ENCODE peak calls at places on chromosomes 1 and 21, in seven cellular contexts. O is K562, L is HCT116, P is GM12878, J is HepG2, A is H1, Z is SK-N-SH. W is an unnamed sample.

GRCh38 chr1:240100351-240100750 is 8.7 kb downstream of the FMN2 start:
- DNase-seq in L (no peak), A (no peak), Z (no peak), P (no peak), J (no peak), O (no peak), W (no peak)

GRCh38 chr1:59032221-59032620 is 248.4 kb upstream of the JUN start:
- DNase-seq in A (no peak), P (no peak), L (no peak), J (no peak), Z (no peak), O (no peak), W (no peak)

GRCh38 chr21:42214921-42215320 is 4.0 kb upstream of the ABCG1 start:
- DNase-seq in O (no peak), J (no peak), Z (no peak), L (no peak), A (no peak), P (no peak), W (no peak)

GRCh38 chr1:3022976-3023375 is 1.7 kb downstream of the ACTRT2 start:
- DNase-seq in L (no peak), J (no peak), Z (no peak), O (no peak), A (no peak), P (no peak), W (no peak)

GRCh38 chr1:81187636-81188035 is 613.1 kb upstream of the ADGRL2 start:
- DNase-seq in L (no peak), Z (no peak), A (no peak), P (no peak), J (no peak), O (no peak), W (no peak)

GRCh38 chr1:167178831-167179230 is 41.9 kb upstream of the POU2F1 start:
- DNase-seq in P (no peak), J (no peak), O (no peak), Z (no peak), A (no peak), L (no peak), W (no peak)

GRCh38 chr1:221824025-221824424 is 82.1 kb upstream of the DUSP10 start:
- DNase-seq in O (no peak), L (no peak), Z (no peak), P (no peak), J (no peak), A (no peak), W (no peak)

GRCh38 chr1:61285371-61285885 is 203.1 kb downstream of the NFIA start:
- DNase-seq in J (no peak), O (no peak), Z (no peak), P (no peak), L (no peak), A (no peak), W (peak)

GRCh38 chr1:200336111-200336845 is 73.6 kb downstream of the ZNF281 start:
- DNase-seq in O (no peak), A (no peak), P (no peak), L (no peak), Z (no peak), J (peak), W (peak)

GRCh38 chr1:26289158-26290059 is 9.5 kb downstream of the SH3BGRL3 start:
- DNase-seq in A (no peak), O (no peak), J (no peak), L (no peak), P (no peak), Z (no peak), W (no peak)

GRCh38 chr1:77538956-77539509 is 143.4 kb downstream of the ZZZ3 start:
- DNase-seq in O (no peak), Z (no peak), J (peak), A (no peak), P (no peak), L (no peak), W (no peak)

GRCh38 chr1:167221126-167221803 is 579 bp downstream of the POU2F1 start:
- DNase-seq in J (no peak), L (no peak), Z (peak), A (peak), P (no peak), O (no peak), W (no peak)

GRCh38 chr1:95309031-95309459 is 75.0 kb downstream of the RWDD3 start:
- DNase-seq in J (peak), A (no peak), L (peak), Z (peak), O (peak), P (no peak), W (peak)

GRCh38 chr1:12414444-12415238 is 184.8 kb downstream of the VPS13D start:
- DNase-seq in J (no peak), A (no peak), L (no peak), P (no peak), O (no peak), Z (no peak), W (no peak)

GRCh38 chr1:12413664-12414410 is 184.0 kb downstream of the VPS13D start:
- DNase-seq in P (no peak), O (no peak), J (no peak), L (no peak), Z (no peak), A (no peak), W (no peak)

GRCh38 chr1:12416101-12416500 is 186.3 kb downstream of the VPS13D start:
- DNase-seq in P (no peak), Z (no peak), L (no peak), J (no peak), O (no peak), A (no peak), W (no peak)

GRCh38 chr1:12417389-12417788 is 187.6 kb downstream of the VPS13D start:
- DNase-seq in J (no peak), O (no peak), L (no peak), A (no peak), P (no peak), Z (no peak), W (no peak)

DNA sequence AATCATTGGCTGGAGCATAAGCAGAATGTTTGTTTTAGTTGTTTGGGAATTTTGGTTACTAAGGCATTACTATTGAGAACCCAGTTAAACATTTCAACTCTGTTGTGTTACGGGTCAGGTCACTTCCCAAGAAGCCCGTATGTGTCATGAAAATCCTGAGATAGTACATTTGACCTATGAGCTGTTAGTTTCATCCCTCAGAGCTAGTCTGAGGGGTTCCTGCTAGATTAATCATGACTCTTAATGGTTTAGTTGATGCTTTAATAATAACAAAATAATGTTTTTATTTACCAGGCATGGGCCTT is 185.4 kb downstream of the VPS13D start:
- DNase-seq in L (no peak), O (no peak), J (no peak), Z (no peak), P (no peak), A (no peak), W (no peak)
- TF ChIP-seq JUND in L (no peak), O (no peak), J (no peak), Z (no peak), P (no peak), A (no peak), W (no peak)

DNA sequence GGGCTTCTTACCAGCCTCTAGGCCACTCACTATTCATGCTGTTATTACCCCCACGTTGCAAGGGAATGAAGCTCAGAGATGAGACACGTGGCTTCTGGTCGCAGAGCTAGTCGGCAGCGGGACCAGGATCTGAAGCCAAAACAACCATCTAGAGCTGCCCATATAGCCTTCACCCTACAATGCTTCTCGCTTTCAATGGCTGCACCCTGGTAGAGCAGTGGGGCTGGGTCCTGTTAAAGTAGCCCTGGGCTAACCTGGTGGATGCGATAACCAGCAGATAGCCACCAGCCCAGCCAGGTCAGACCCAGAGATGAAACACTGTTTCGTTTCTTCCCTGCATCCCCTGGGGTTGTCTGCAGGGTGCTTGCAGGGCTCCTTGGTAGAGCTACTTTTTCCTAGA is 396.3 kb upstream of the VAMP3 start:
- DNase-seq in Z (no peak), J (no peak), L (no peak), P (no peak), O (no peak), A (no peak), W (no peak)
- TF ChIP-seq JUND in Z (no peak), J (no peak), L (no peak), P (no peak), O (no peak), A (no peak), W (no peak)

GRCh38 chr1:178540204-178540603 is 27.3 kb downstream of the TEX35 start:
- DNase-seq in J (no peak), P (no peak), L (no peak), O (peak), A (no peak), Z (no peak), W (no peak)

GRCh38 chr1:178537445-178538090 is 24.7 kb downstream of the TEX35 start:
- DNase-seq in O (no peak), J (peak), L (peak), A (no peak), Z (no peak), P (no peak), W (no peak)

GRCh38 chr1:178536844-178537371 is 24.0 kb downstream of the TEX35 start:
- DNase-seq in A (no peak), O (no peak), L (peak), Z (no peak), J (peak), P (no peak), W (no peak)

GRCh38 chr1:178539291-178539690 is 26.4 kb downstream of the TEX35 start:
- DNase-seq in L (no peak), Z (no peak), J (no peak), A (no peak), O (no peak), P (no peak), W (no peak)

GRCh38 chr1:178538192-178538916 is 25.4 kb downstream of the TEX35 start:
- DNase-seq in L (no peak), O (no peak), J (no peak), Z (no peak), P (no peak), A (no peak), W (no peak)
- TF ChIP-seq JUND in L (no peak), O (no peak), J (no peak), Z (peak), P (no peak), A (no peak), W (no peak)

DNA sequence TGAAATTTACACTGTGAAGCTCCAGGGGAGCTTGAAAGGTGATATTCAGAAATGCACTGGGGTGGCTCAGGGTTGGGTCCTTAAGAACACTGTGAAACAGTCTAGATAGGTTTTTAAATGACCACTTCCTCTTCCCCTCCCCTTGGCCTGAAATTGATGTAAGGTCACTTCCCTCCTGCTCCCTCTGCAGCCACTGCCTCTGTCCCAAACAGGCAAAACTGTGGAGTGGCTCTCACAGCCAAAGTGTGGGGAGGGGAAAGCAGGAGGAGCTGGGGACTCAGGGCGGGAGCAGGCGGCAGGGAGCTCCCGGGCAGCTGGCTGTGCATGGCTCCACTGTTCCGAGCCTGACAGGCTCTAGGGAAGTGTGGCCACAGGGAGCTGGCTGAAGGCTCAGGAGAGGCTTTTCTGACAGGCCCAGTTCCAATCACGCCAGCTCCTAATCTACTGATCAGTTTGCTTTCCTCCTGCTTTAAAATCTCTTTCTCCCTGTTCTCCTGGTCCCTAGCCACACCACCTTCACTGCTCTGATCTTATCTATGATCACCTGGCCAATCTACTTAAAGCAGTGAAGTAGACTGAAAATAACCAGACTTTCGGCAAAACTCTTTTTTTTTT is 5.1 kb upstream of the CSRP1 start:
- DNase-seq in J (peak), L (no peak), P (peak), A (no peak), Z (peak), O (no peak), W (peak)
- TF ChIP-seq JUND in J (no peak), L (no peak), P (no peak), A (no peak), Z (no peak), O (no peak), W (no peak)

GRCh38 chr21:43938751-43939442 is 73.2 kb upstream of the TRAPPC10 start:
- DNase-seq in P (peak), A (peak), O (peak), L (peak), Z (peak), J (peak), W (peak)
- TF ChIP-seq JUND in P (no peak), A (peak), O (no peak), L (no peak), Z (no peak), J (no peak), W (no peak)

DNA sequence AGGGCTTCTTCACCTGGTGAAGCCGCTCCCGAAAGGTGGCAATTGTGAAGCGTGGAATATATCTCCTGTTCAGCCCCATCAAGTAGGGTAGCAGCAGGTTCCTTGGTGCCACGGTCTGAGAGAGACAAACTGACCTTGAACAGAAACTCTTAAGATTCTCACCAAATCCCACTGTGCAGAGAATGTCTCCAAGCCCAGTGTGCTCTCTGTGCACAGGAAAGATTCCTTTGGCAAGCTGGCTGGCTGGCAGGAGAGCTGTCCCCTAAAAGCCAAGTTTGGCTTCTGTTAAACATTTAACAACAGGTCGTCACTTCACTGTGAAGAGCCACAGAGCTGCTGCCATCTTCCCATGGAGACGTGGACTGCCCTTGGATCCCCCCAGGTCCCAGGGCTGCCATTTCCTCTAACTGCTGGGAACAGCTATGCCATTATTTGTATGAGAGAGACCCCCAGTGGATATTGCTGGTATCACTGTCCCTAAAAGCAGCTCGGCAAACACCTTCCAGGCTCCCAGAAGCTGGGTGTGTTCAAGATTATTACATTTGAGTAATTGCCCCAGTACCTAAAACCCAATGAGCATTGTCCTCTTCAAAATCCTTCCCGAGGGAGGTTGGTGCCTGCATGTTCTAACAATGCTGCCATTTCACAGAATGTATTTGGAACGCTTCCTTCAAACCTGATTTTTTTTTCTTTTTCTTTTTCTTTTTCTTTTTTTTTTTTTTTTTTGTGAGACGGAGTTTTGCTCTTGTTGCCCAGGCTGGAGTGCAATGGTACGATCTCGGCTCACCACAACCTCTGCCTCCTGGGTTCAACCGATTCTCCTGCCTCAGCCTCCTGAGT is 71.8 kb downstream of the CD58 start:
- DNase-seq in L (peak), J (peak), P (no peak), Z (peak), A (peak), O (peak), W (peak)
- TF ChIP-seq JUND in L (no peak), J (no peak), P (no peak), Z (no peak), A (no peak), O (peak), W (no peak)

GRCh38 chr1:41537257-41537656 is 52.8 kb upstream of the EDN2 start:
- DNase-seq in O (no peak), P (no peak), A (no peak), J (no peak), L (no peak), Z (no peak), W (no peak)
- TF ChIP-seq JUND in O (no peak), P (no peak), A (no peak), J (no peak), L (no peak), Z (no peak), W (no peak)

GRCh38 chr1:100037665-100038400 is 68.0 kb downstream of the SLC35A3 start:
- DNase-seq in J (peak), P (peak), L (peak), O (peak), A (peak), Z (peak), W (peak)

GRCh38 chr1:100035214-100035613 is 65.4 kb downstream of the SLC35A3 start:
- DNase-seq in O (no peak), A (no peak), Z (no peak), J (no peak), P (no peak), L (no peak), W (no peak)

GRCh38 chr1:100036718-100037664 is 67.2 kb downstream of the SLC35A3 start:
- DNase-seq in O (peak), P (no peak), Z (peak), A (no peak), L (no peak), J (peak), W (peak)

GRCh38 chr1:100039571-100039970 is 69.8 kb downstream of the SLC35A3 start:
- DNase-seq in Z (no peak), L (no peak), P (no peak), A (no peak), O (no peak), J (no peak), W (no peak)

GRCh38 chr1:100038401-100039306 is 68.9 kb downstream of the SLC35A3 start:
- DNase-seq in P (no peak), O (peak), Z (peak), L (no peak), A (peak), J (peak), W (peak)
- TF ChIP-seq JUND in P (no peak), O (no peak), Z (no peak), L (no peak), A (no peak), J (no peak), W (no peak)

W was measured in T47D.